ENCODE peak calls at places on chromosomes 4 and X, in ten cellular contexts. V is aorta, C is astrocyte of the spinal cord, A is NCI-H1092 treated with DMSO at 0.1 percent for 48 hours, M is SW480, E is Kasumi-1, L is breast epithelium, X is HCEC 1CT, I is HS-27A, J is body of pancreas. Q is an unnamed sample.

GRCh38 chr4:81421346-81422218 is 50.1 kb downstream of the RASGEF1B start:
- DNase-seq in V (no peak), C (peak), A (peak), M (no peak), E (peak), L (no peak), X (no peak), I (no peak), J (peak), Q (no peak)

GRCh38 chr4:1516881-1517480 is 110.7 kb upstream of the NKX1-1 start:
- DNase-seq in V (peak), C (no peak), A (no peak), M (no peak), E (no peak), L (no peak), X (no peak), I (no peak), J (no peak), Q (no peak)

GRCh38 chr4:100707786-100708185 is 190.0 kb upstream of the EMCN start:
- DNase-seq in V (no peak), C (no peak), A (no peak), M (no peak), E (no peak), L (no peak), X (no peak), I (no peak), J (no peak), Q (no peak)

GRCh38 chr4:81207793-81208192 is 7.2 kb downstream of the PRKG2 start:
- DNase-seq in V (no peak), C (peak), A (no peak), M (no peak), E (peak), L (no peak), X (peak), I (no peak), J (no peak), Q (no peak)

GRCh38 chr4:176064539-176064938 is 1.1 kb upstream of the WDR17 start:
- DNase-seq in V (no peak), C (no peak), A (no peak), M (no peak), E (no peak), L (no peak), X (no peak), I (no peak), J (no peak), Q (no peak)

GRCh38 chrX:153539171-153539978 is 21.9 kb downstream of the ATP2B3 start:
- DNase-seq in V (peak), C (peak), A (peak), M (peak), E (peak), L (peak), X (peak), I (peak), J (peak), Q (peak)

GRCh38 chr4:24274401-24275035 is 309.8 kb downstream of the DHX15 start:
- DNase-seq in V (no peak), C (peak), A (no peak), M (no peak), E (no peak), L (no peak), X (peak), I (peak), J (no peak), Q (no peak)

GRCh38 chr4:144894525-144894924 is 203.5 kb downstream of the ANAPC10 start:
- DNase-seq in V (peak), C (peak), A (no peak), M (no peak), E (peak), L (no peak), X (no peak), I (peak), J (peak), Q (no peak)

GRCh38 chr4:31100551-31100950 is 380.4 kb downstream of the PCDH7 start:
- DNase-seq in V (no peak), C (no peak), A (no peak), M (no peak), E (no peak), L (no peak), X (no peak), I (no peak), J (no peak), Q (no peak)

GRCh38 chrX:48667504-48667903 is 16.1 kb upstream of the WAS start:
- DNase-seq in V (no peak), C (no peak), A (no peak), M (no peak), E (no peak), L (no peak), X (no peak), I (no peak), J (no peak), Q (no peak)

Q was measured in anterior cingulate cortex.